ENCODE peak calls at places on chromosomes 7 and 10, in nine cellular contexts. Z, N, I, Y, J, E, K, H and W are unnamed samples.

GRCh38 chr10:60140681-60141632 is 234.6 kb upstream of the CCDC6 start:
- DNase-seq in Z (no peak), N (no peak), I (no peak), Y (no peak), J (no peak), E (peak), K (no peak), H (peak), W (no peak)

GRCh38 chr7:77335581-77335980 is 80.6 kb downstream of the GSAP start:
- DNase-seq in Z (no peak), N (no peak), I (no peak), Y (no peak), J (no peak), E (no peak), K (no peak), H (no peak), W (no peak)

GRCh38 chr10:126171555-126171954 is 216.7 kb downstream of the ADAM12 start:
- DNase-seq in Z (no peak), N (peak), I (no peak), Y (no peak), J (no peak), E (peak), K (no peak), H (peak), W (no peak)

GRCh38 chr10:100518761-100519241 is 860 bp downstream of the SEC31B start:
- DNase-seq in Z (peak), N (peak), I (peak), Y (peak), J (peak), E (peak), K (peak), H (peak), W (peak)

GRCh38 chr10:116014859-116015258 is 258.1 kb downstream of the GFRA1 start:
- DNase-seq in Z (no peak), N (peak), I (no peak), Y (no peak), J (no peak), E (peak), K (no peak), H (no peak), W (no peak)

GRCh38 chr10:119426699-119427098 is 115.8 kb downstream of the RGS10 start:
- DNase-seq in Z (no peak), N (no peak), I (no peak), Y (no peak), J (no peak), E (no peak), K (no peak), H (no peak), W (no peak)

GRCh38 chr7:121195859-121196588 is 132.8 kb upstream of the WNT16 start:
- DNase-seq in Z (no peak), N (peak), I (no peak), Y (no peak), J (no peak), E (peak), K (no peak), H (peak), W (no peak)

GRCh38 chr7:23955145-23955544 is 245.1 kb downstream of the STK31 start:
- DNase-seq in Z (no peak), N (no peak), I (no peak), Y (no peak), J (no peak), E (peak), K (no peak), H (peak), W (no peak)

GRCh38 chr7:129877146-129877792 is 75.5 kb downstream of the UBE2H start:
- DNase-seq in Z (no peak), N (no peak), I (no peak), Y (no peak), J (no peak), E (no peak), K (no peak), H (no peak), W (no peak)

GRCh38 chr10:87500646-87501048 is 4.0 kb upstream of the MINPP1 start:
- DNase-seq in Z (no peak), N (no peak), I (no peak), Y (no peak), J (no peak), E (no peak), K (no peak), H (no peak), W (no peak)

GRCh38 chr10:28939352-28940157 is 262.2 kb downstream of the BAMBI start:
- DNase-seq in Z (no peak), N (peak), I (peak), Y (peak), J (no peak), E (peak), K (no peak), H (peak), W (no peak)

GRCh38 chr10:86247588-86247987 is 119.0 kb downstream of the GRID1 start:
- DNase-seq in Z (no peak), N (no peak), I (no peak), Y (peak), J (no peak), E (no peak), K (no peak), H (no peak), W (no peak)

GRCh38 chr10:2173328-2173727 is 436.0 kb upstream of the ADARB2 start:
- DNase-seq in Z (no peak), N (no peak), I (no peak), Y (no peak), J (peak), E (no peak), K (no peak), H (no peak), W (no peak)

GRCh38 chr7:30320392-30320791 is 36.0 kb downstream of the ZNRF2 start:
- DNase-seq in Z (no peak), N (no peak), I (no peak), Y (no peak), J (no peak), E (no peak), K (no peak), H (no peak), W (no peak)

GRCh38 chr7:30327813-30328212 is 43.4 kb downstream of the ZNRF2 start:
- DNase-seq in Z (no peak), N (peak), I (no peak), Y (no peak), J (no peak), E (peak), K (no peak), H (peak), W (no peak)

GRCh38 chr7:30322656-30323355 is 38.4 kb downstream of the ZNRF2 start:
- DNase-seq in Z (no peak), N (no peak), I (no peak), Y (no peak), J (peak), E (no peak), K (peak), H (no peak), W (no peak)

GRCh38 chr7:30321089-30321991 is 36.9 kb downstream of the ZNRF2 start:
- DNase-seq in Z (no peak), N (no peak), I (no peak), Y (no peak), J (no peak), E (no peak), K (peak), H (no peak), W (no peak)

GRCh38 chr7:30321992-30322637 is 37.7 kb downstream of the ZNRF2 start:
- DNase-seq in Z (no peak), N (no peak), I (no peak), Y (no peak), J (no peak), E (no peak), K (peak), H (no peak), W (no peak)
- H3K27ac ChIP-seq in Z (peak), N (no peak), I (no peak), Y (no peak), J (no peak), E (no peak), K (peak), H (no peak), W (no peak)

DNA sequence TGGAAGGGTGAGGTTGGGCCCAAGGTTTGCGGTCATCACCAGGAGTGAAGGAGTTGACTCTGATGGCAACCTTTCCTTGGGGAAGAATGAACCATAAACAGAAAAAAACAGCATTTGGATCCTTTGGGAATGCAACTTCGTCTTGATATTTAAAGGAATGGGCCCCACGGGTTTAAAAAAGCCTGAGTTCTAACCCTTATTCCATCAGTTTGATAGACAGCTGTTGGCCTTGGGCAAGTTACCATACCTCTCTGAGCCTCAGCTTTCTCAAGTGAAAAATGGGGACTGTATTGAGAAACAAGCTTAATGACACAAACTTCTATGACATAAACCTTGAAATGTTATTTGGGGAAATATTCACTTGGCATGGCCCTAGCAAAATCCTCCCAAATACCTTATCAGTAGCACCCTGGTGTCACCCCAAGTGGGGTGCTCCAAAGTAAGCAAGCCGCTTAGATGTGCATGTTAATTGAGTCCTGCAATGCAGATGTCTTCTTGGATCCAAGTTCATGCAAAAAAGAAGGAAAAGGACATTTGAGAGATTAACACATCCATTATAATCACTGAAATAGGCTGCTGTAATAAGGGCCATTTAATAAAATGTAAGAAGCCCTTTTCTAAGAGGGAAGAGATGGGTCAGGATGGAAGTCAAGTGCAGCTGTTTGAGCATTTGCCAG is 13.8 kb downstream of the MXI1 start:
- DNase-seq in Z (no peak), N (no peak), I (no peak), Y (no peak), J (no peak), E (no peak), K (no peak), H (no peak), W (no peak)
- H3K27ac ChIP-seq in Z (no peak), N (no peak), I (peak), Y (peak), J (peak), E (peak), K (peak), H (peak), W (peak)

GRCh38 chr10:103829266-103829665 is 26.1 kb downstream of the SH3PXD2A start:
- DNase-seq in Z (no peak), N (no peak), I (no peak), Y (no peak), J (no peak), E (no peak), K (no peak), H (no peak), W (no peak)
- H3K27ac ChIP-seq in Z (no peak), N (no peak), I (no peak), Y (no peak), J (peak), E (no peak), K (no peak), H (no peak), W (no peak)

DNA sequence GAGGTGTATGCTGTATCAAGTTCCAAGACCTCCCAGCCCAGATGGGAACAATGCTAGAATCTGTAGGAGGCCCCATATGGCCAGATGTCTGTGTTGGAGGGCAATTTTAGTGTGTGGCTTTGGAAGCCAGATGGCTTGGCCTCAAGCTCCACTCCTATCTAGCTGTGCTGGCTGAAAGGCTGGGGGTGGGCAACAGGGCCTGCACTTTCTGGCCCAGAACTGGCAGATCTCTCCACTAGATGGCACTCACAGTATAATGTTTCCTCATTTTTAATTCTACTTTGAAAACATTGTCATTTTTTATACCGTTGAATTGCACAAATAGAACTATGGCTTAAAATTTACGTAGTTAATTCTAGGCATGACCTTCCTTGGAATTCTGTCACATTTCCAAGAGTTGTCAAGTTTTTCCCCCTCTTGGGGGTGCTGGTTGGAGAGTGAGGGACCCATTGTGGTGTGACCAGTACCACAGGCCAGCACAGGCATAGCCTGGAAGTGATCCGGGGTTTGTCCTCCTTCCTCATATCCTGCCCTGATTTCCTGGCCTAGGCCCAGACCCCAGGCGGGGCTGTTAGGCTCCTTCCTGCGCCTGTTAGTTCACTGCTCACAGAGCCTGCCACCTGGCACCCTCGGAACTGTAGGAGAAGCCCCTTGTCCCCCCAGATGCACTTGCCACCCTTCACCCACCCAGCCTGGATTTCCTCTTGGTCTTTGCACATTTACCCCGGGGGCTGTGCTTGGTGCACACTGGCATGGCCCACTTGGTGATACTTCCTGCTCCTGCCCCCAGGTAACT is 52.9 kb downstream of the ARHGAP22 start:
- DNase-seq in Z (no peak), N (peak), I (peak), Y (peak), J (peak), E (peak), K (no peak), H (peak), W (no peak)
- H3K27ac ChIP-seq in Z (no peak), N (no peak), I (no peak), Y (no peak), J (no peak), E (no peak), K (no peak), H (no peak), W (peak)

DNA sequence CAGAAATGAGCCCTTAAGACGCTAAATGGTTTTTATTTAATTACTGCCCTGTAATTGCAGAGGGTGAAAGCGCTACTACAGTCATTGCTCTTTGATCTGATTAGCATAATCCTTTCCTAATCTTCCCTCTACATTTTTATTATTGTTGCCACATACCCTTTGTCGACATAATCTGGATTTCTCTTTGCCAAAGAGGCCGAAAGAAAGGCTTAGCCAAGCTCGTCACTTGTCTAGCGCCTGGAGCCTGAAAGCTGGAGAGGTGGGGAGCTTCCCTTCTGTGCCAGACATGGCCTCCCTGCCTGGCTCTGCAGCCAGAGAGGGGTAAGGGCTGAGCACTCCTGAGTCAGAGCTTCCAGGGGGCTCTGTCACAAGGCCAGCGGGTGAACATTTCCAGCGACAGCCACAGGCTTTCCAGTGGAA is 145.9 kb downstream of the PRKAG2 start:
- DNase-seq in Z (no peak), N (no peak), I (no peak), Y (peak), J (no peak), E (no peak), K (no peak), H (no peak), W (no peak)
- H3K27ac ChIP-seq in Z (no peak), N (no peak), I (peak), Y (no peak), J (no peak), E (no peak), K (no peak), H (no peak), W (no peak)

GRCh38 chr7:28836661-28837060 is 121.5 kb downstream of the TRIL start:
- DNase-seq in Z (no peak), N (no peak), I (no peak), Y (no peak), J (no peak), E (no peak), K (no peak), H (no peak), W (no peak)

GRCh38 chr7:28830831-28831230 is 127.3 kb downstream of the TRIL start:
- DNase-seq in Z (no peak), N (no peak), I (no peak), Y (no peak), J (no peak), E (peak), K (no peak), H (no peak), W (no peak)

GRCh38 chr7:28835800-28836199 is 122.3 kb downstream of the TRIL start:
- DNase-seq in Z (no peak), N (peak), I (no peak), Y (no peak), J (no peak), E (peak), K (no peak), H (peak), W (no peak)

DNA sequence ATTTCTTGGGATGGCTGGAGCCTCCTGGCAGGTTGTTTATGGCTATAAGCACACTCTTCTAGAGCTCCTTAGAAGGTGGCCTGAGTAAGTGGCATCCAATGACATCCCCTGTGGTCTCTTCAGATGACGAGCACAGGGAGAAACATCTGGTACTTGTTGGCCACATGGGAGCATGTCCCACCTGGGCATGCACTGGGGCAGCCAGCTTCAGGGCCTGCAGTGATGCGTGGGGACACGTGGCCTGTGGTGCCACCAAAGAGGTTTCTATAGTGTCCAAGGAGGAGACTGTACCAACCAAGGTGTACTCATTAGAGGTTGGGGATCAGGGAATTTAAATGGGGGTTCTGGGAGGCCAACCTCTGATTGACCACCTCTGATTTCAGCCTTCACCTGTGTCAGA is 125.5 kb downstream of the TRIL start:
- DNase-seq in Z (no peak), N (no peak), I (no peak), Y (no peak), J (no peak), E (no peak), K (no peak), H (no peak), W (no peak)
- H3K27ac ChIP-seq in Z (no peak), N (no peak), I (no peak), Y (no peak), J (no peak), E (no peak), K (no peak), H (no peak), W (no peak)

DNA sequence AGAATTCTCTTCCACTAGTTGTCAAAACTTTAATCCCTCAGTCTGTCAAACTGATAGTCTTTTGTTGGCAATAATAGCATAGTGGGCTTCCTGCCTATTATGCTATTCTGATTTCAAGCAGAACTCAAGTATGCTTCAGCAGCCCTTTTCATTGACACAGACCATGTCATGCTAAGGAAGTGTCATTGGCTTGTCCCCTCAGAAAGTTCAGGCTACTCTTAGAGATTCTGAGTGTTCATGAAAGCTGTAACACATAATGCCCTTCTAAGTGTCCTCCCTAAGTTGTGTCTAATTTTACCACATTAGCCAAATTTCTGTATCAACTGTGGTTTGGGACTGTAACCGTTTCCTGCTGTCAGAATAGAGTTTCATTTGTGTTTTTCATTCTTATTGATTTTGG is 198.7 kb downstream of the THSD7A start:
- DNase-seq in Z (no peak), N (no peak), I (no peak), Y (no peak), J (no peak), E (no peak), K (no peak), H (no peak), W (no peak)
- H3K27ac ChIP-seq in Z (no peak), N (no peak), I (no peak), Y (no peak), J (no peak), E (no peak), K (no peak), H (no peak), W (no peak)

DNA sequence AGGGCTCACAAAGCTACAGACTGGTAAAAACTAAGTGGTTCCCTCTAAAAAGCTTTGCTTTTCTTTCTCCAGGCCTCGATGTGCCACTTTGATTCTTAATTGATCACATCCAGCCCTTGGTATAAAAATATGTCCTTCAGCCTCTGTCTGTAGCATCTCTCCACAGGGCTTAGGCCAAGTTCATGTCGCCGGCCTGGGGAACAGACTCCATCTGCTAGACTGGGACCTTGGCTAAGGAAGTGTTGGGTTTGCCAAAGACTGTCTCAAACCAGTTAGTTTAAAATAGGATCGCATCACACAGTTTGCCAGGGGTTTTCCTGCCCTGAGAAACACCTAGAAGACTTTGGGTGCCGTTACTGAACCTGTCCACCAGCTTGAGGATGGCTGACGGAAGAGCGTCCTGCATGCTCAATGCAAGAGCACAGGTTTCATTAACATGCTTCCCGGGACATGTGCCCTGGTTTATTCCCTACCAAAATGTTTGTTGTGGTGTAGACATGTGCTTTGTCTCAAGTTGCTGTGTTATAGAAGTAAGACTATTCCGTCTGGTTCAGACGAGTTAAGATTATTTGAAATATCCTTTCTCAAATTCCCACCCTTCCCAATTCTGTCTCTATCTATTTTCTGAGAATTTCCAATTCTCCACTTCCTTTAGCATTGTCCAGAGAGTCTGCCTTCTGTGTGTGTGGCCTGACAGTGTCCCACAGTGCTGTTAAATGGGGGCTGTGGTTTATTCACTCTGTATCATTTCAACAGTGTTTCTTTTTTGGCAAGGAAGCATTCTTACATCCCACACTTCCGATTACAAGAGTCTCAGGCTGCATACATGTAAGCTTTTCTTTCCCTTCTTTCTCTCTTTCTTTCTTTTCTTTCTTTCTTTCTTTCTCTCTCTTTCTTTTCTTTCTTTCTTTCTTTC is 334.7 kb downstream of the INHBA start:
- DNase-seq in Z (no peak), N (no peak), I (peak), Y (no peak), J (no peak), E (no peak), K (no peak), H (peak), W (no peak)
- H3K27ac ChIP-seq in Z (no peak), N (no peak), I (no peak), Y (no peak), J (no peak), E (no peak), K (no peak), H (no peak), W (no peak)